ENCODE peak calls at places on chromosomes 7 and 10, in four cellular contexts. F is uterus, X is psoas muscle, G is IMR-90. O is an unnamed sample.

GRCh38 chr10:45418859-45419672 is 45.0 kb downstream of the ALOX5 start:
- DNase-seq in F (peak; percentile 66), X (peak; percentile 83), G (peak; percentile 10), O (peak; percentile 78)

GRCh38 chr7:128845475-128845874 is 15.3 kb downstream of the FLNC start:
- DNase-seq in F (no peak), X (no peak), G (no peak), O (no peak)

GRCh38 chr10:22897371-22897770 is 30.5 kb upstream of the ARMC3 start:
- DNase-seq in F (no peak), X (no peak), G (no peak), O (no peak)

GRCh38 chr10:646118-646524 is 43.3 kb downstream of the DIP2C start:
- DNase-seq in F (no peak), X (no peak), G (no peak), O (no peak)

GRCh38 chr7:129334473-129334872 is 99.8 kb upstream of the STRIP2 start:
- DNase-seq in F (no peak), X (no peak), G (no peak), O (no peak)

GRCh38 chr7:157474685-157475084 is 137.9 kb downstream of the DNAJB6 start:
- DNase-seq in F (no peak), X (no peak), G (no peak), O (no peak)

GRCh38 chr10:43151371-43151770 is 13.1 kb downstream of the CSGALNACT2 start:
- DNase-seq in F (no peak), X (no peak), G (no peak), O (no peak)

GRCh38 chr10:132971448-132972148 is 29.2 kb upstream of the CFAP46 start:
- DNase-seq in F (no peak), X (peak; percentile 48), G (no peak), O (peak; percentile 14)

GRCh38 chr10:77649333-77650331 is 12.0 kb upstream of the KCNMA1 start:
- DNase-seq in F (no peak), X (no peak), G (no peak), O (no peak)

GRCh38 chr10:71968553-71969474 is 4.6 kb downstream of the CHST3 start:
- DNase-seq in F (no peak), X (no peak), G (peak; percentile 35), O (no peak)

GRCh38 chr10:32446701-32447406 is 914 bp downstream of the CCDC7 start:
- DNase-seq in F (no peak), X (no peak), G (peak; percentile 22), O (no peak)

GRCh38 chr10:116765549-116766162 is 23.3 kb upstream of the HSPA12A start:
- DNase-seq in F (no peak), X (no peak), G (no peak), O (peak; percentile 66)

GRCh38 chr7:82015751-82016150 is 245.9 kb upstream of the HGF start:
- DNase-seq in F (no peak), X (no peak), G (peak; percentile 17), O (no peak)

GRCh38 chr10:70738425-70739121 is 46.6 kb downstream of the TBATA start:
- DNase-seq in F (no peak), X (no peak), G (no peak), O (no peak)

GRCh38 chr7:38757946-38758345 is 126.8 kb upstream of the AMPH start:
- DNase-seq in F (no peak), X (no peak), G (no peak), O (no peak)

GRCh38 chr7:138869353-138869752 is 71.4 kb upstream of the ATP6V0A4 start:
- DNase-seq in F (no peak), X (no peak), G (no peak), O (no peak)

GRCh38 chr7:129386563-129386962 is 47.7 kb upstream of the STRIP2 start:
- DNase-seq in F (no peak), X (no peak), G (no peak), O (no peak)

GRCh38 chr10:35480150-35480549 is 125.0 kb upstream of the GJD4 start:
- DNase-seq in F (no peak), X (no peak), G (no peak), O (no peak)

GRCh38 chr7:105149827-105150226 is 135.8 kb downstream of the KMT2E start:
- DNase-seq in F (no peak), X (no peak), G (peak; percentile 64), O (no peak)

GRCh38 chr10:44929356-44930113 is 18.4 kb downstream of the TMEM72 start:
- DNase-seq in F (no peak), X (no peak), G (no peak), O (peak; percentile 62)

GRCh38 chr10:114767589-114768393 is 53.8 kb upstream of the FHIP2A start:
- DNase-seq in F (peak; percentile 43), X (peak; percentile 49), G (peak; percentile 28), O (no peak)

DNA sequence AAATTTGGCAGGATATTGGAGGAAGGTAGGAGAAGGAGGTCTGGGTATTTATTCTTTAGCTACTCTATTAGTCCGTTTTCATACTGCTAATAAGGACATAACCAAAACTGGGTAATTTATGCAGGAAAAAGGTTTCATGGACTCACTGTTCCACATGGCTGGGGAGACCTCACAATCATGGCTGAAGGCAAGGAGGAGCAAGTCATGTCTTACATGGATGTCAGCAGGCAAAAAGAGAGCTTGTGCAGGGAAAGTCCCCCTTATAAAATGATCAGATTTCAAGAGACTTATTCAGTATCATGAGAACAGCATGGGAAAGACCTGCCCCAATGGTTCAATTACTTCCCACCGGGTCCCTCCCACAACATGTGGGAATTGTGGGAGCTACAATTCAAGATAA is 1.9 kb upstream of the INMT start:
- DNase-seq in F (no peak), X (no peak), G (no peak), O (no peak)
- H3K4me3 ChIP-seq in F (no peak overlapping the region), X (no peak overlapping the region), G (no peak overlapping the region), O (no peak overlapping the region)

GRCh38 chr7:45451636-45452035 is 122.5 kb upstream of the ADCY1 start:
- DNase-seq in F (no peak), X (no peak), G (no peak), O (no peak)
- H3K4me1 ChIP-seq in F (no peaks in the 10 kb centered on the region), X (no peaks in the 10 kb centered on the region), G (no peaks in the 10 kb centered on the region), O (no peaks in the 10 kb centered on the region)

DNA sequence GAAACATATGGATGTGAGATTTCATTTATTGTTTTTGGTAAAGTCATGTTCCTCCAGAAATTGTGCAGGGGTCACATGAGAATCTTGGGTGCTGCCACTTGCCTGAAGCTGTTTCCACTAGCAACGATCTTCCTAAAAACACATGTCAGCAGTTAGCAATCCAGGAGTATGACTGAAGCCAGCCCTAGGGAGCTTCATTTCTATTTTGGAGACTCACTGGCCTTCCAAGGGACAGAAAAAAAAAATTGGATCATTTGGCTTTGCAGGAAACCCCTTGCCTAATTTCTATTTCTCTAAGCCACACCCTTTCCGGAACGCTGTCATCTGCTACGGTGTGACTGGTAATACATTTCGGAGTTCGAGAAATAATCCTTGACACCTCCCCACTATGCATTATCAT is 204.7 kb downstream of the TAX1BP1 start:
- DNase-seq in F (no peak), X (no peak), G (no peak), O (no peak)
- H3K27ac ChIP-seq in F (no peak overlapping the region), X (peak overlapping the region; percentile 74), G (no peak overlapping the region), O (peak overlapping the region; percentile 1)

GRCh38 chr7:130937830-130938229 is 203.8 kb upstream of the KLF14 start:
- DNase-seq in F (no peak), X (no peak), G (no peak), O (no peak)

GRCh38 chr7:130939285-130940095 is 205.5 kb upstream of the KLF14 start:
- DNase-seq in F (no peak), X (no peak), G (peak; percentile 59), O (no peak)

GRCh38 chr7:130940326-130940725 is 206.3 kb upstream of the KLF14 start:
- DNase-seq in F (no peak), X (no peak), G (no peak), O (no peak)

GRCh38 chr7:130937016-130937415 is 203.0 kb upstream of the KLF14 start:
- DNase-seq in F (no peak), X (no peak), G (no peak), O (no peak)

GRCh38 chr7:130938661-130939060 is 204.7 kb upstream of the KLF14 start:
- DNase-seq in F (no peak), X (no peak), G (no peak), O (no peak)
- H3K4me3 ChIP-seq in F (peak overlapping the region; percentile 52), X (peak overlapping the region; percentile 81), G (no peak overlapping the region), O (no peak overlapping the region)

DNA sequence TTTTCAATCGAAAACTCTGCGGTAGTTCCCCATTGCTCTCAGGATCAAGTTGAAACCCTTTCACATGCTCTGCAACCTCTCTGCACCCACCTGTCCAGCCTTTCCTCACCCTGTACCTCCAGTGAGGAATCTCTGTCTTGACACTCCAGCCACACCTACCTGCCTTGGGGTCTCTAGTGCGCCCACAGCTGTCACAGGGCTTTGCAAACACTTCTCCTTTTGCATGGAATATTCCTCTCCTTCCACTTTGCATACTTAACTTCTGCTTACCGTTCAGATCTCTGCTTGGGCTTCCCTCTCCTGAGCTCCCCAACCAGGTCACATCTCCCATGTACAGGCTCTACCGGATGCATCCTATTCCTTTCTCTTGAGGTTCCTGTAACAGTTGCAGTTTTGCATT is 6.6 kb upstream of the ZYX start:
- DNase-seq in F (no peak), X (no peak), G (no peak), O (no peak)
- H3K4me1 ChIP-seq in F (no peaks in the 10 kb centered on the region), X (peaks cover 10% of the 10 kb centered on the region), G (peaks cover 13% of the 10 kb centered on the region), O (no peaks in the 10 kb centered on the region)

GRCh38 chr10:62025901-62026879 is 124.7 kb downstream of the ARID5B start:
- DNase-seq in F (no peak), X (no peak), G (peak; percentile 75), O (no peak)

GRCh38 chr10:62029401-62029800 is 127.9 kb downstream of the ARID5B start:
- DNase-seq in F (no peak), X (no peak), G (no peak), O (no peak)

GRCh38 chr10:62025134-62025794 is 123.8 kb downstream of the ARID5B start:
- DNase-seq in F (no peak), X (no peak), G (no peak), O (no peak)

GRCh38 chr10:62031522-62031921 is 130.0 kb downstream of the ARID5B start:
- DNase-seq in F (no peak), X (no peak), G (no peak), O (no peak)

DNA sequence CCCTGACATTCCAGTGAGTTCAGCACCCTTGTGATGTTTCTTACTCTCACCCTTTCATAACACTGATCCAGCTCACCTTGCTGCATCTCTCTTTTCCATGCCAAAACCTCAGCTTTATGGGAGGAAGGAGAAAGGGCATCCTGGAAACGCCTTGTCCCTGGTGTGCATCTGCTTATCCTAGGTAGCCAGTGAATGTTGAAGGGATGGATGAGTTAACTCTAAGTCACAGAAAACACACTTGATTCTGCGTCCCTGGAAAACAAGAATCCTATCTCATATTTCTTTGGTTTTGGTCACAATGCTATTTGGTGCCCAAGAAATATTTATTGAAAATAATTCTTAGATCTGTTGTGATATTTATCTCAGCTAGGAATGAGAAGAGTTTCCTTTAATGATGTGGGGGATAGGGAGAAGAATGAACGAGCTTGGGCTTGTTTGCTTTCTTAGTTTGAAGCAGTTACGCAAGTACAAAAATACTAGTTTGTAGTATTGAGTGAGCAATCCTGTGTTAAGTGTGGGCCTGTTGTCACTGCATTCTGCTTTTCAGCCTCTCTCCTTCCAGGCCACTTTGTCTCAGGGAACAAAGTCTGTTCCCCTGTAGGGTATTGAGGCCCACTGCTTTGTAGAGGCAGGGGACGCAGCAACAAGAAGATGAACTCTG is 126.5 kb downstream of the ARID5B start:
- DNase-seq in F (no peak), X (no peak), G (peak; percentile 57), O (no peak)
- H3K27ac ChIP-seq in F (no peak overlapping the region), X (no peak overlapping the region), G (peak overlapping the region; percentile 87), O (peak overlapping the region; percentile 4)

GRCh38 chr7:15684834-15685233 is 1.6 kb downstream of the MEOX2 start:
- DNase-seq in F (peak; percentile 22), X (no peak), G (no peak), O (peak; percentile 54)
- H3K4me3 ChIP-seq in F (peak overlapping the region; percentile 45), X (peak overlapping the region; percentile 71), G (no peak overlapping the region), O (peak overlapping the region; percentile 67)